ENCODE peak calls at places on chromosomes 1 and 21, in seven cellular contexts. G is activated CD4-positive, alpha-beta memory T cell treated with anti-CD3 and anti-CD28 coated beads for 36 hours; O is mesothelial cell of epicardium; Z is neural crest cell; X is nucleus accumbens; F is lung microvascular endothelial cell; N is HFFc6. J is an unnamed sample.

GRCh38 chr1:198669023-198669698 is 30.3 kb downstream of the PTPRC start:
- DNase-seq in G (peak), O (no peak), Z (no peak), X (no peak), F (peak), N (peak), J (peak)

GRCh38 chr1:170836146-170836545 is 99.2 kb upstream of the MROH9 start:
- DNase-seq in G (no peak), O (no peak), Z (no peak), X (no peak), F (no peak), N (peak), J (no peak)

GRCh38 chr1:202214089-202214843 is 20.7 kb downstream of the LGR6 start:
- DNase-seq in G (no peak), O (no peak), Z (no peak), X (no peak), F (no peak), N (no peak), J (no peak)

GRCh38 chr1:223504741-223505140 is 111.5 kb downstream of the CCDC185 start:
- DNase-seq in G (no peak), O (no peak), Z (no peak), X (peak), F (no peak), N (peak), J (peak)

GRCh38 chr1:2127181-2128145 is 67.1 kb downstream of the FAAP20 start:
- DNase-seq in G (no peak), O (no peak), Z (no peak), X (no peak), F (no peak), N (no peak), J (no peak)

GRCh38 chr1:205602118-205602517 is 29.7 kb downstream of the ELK4 start:
- DNase-seq in G (no peak), O (no peak), Z (no peak), X (no peak), F (peak), N (no peak), J (no peak)

GRCh38 chr21:32020551-32020950 is 147.7 kb downstream of the HUNK start:
- DNase-seq in G (no peak), O (no peak), Z (no peak), X (no peak), F (no peak), N (no peak), J (no peak)

GRCh38 chr1:21779613-21780521 is 3.1 kb downstream of the USP48 start:
- DNase-seq in G (peak), O (no peak), Z (no peak), X (no peak), F (peak), N (no peak), J (no peak)

GRCh38 chr21:35503646-35504045 is 454.5 kb upstream of the RUNX1 start:
- DNase-seq in G (no peak), O (no peak), Z (no peak), X (no peak), F (no peak), N (no peak), J (no peak)

GRCh38 chr1:194241215-194241614 is 1054.8 kb upstream of the B3GALT2 start:
- DNase-seq in G (no peak), O (no peak), Z (no peak), X (no peak), F (no peak), N (no peak), J (no peak)

GRCh38 chr1:63812071-63812700 is 38.4 kb downstream of the ROR1 start:
- DNase-seq in G (no peak), O (no peak), Z (no peak), X (no peak), F (no peak), N (no peak), J (no peak)

GRCh38 chr1:247273013-247273412 is 17.1 kb downstream of the VN1R5 start:
- DNase-seq in G (no peak), O (no peak), Z (no peak), X (no peak), F (no peak), N (no peak), J (peak)

GRCh38 chr1:206864939-206865671 is at the start of gene IL20:
- DNase-seq in G (peak), O (peak), Z (peak), X (no peak), F (peak), N (peak), J (peak)

GRCh38 chr1:235416662-235417049 is 49.4 kb downstream of the TBCE start:
- DNase-seq in G (no peak), O (no peak), Z (no peak), X (no peak), F (no peak), N (peak), J (peak)

GRCh38 chr1:110130113-110130591 is 17.9 kb downstream of the UBL4B start:
- DNase-seq in G (peak), O (no peak), Z (no peak), X (no peak), F (no peak), N (no peak), J (no peak)

GRCh38 chr1:110390096-110390495 is 730 bp downstream of the SLC16A4 start:
- DNase-seq in G (no peak), O (no peak), Z (no peak), X (no peak), F (no peak), N (peak), J (no peak)

GRCh38 chr1:182885591-182885990 is 46.4 kb downstream of the DHX9 start:
- DNase-seq in G (no peak), O (no peak), Z (no peak), X (no peak), F (no peak), N (no peak), J (no peak)

GRCh38 chr1:208688656-208689315 is 444.6 kb upstream of the PLXNA2 start:
- DNase-seq in G (no peak), O (no peak), Z (no peak), X (no peak), F (no peak), N (no peak), J (no peak)

GRCh38 chr1:81304187-81304586 is 496.5 kb upstream of the ADGRL2 start:
- DNase-seq in G (no peak), O (no peak), Z (no peak), X (no peak), F (no peak), N (peak), J (peak)

GRCh38 chr21:25220954-25221353 is 386.3 kb downstream of the MRPL39 start:
- DNase-seq in G (no peak), O (no peak), Z (no peak), X (no peak), F (no peak), N (no peak), J (no peak)

GRCh38 chr1:50661626-50662025 is 238.4 kb upstream of the DMRTA2 start:
- DNase-seq in G (no peak), O (no peak), Z (no peak), X (no peak), F (no peak), N (peak), J (no peak)

GRCh38 chr1:87140831-87141540 is 187.7 kb upstream of the LMO4 start:
- DNase-seq in G (no peak), O (no peak), Z (no peak), X (no peak), F (no peak), N (no peak), J (peak)

GRCh38 chr1:216665381-216665780 is 57.8 kb downstream of the ESRRG start:
- DNase-seq in G (no peak), O (no peak), Z (no peak), X (no peak), F (no peak), N (no peak), J (no peak)

GRCh38 chr1:211698161-211699026 is 23.0 kb upstream of the NEK2 start:
- DNase-seq in G (peak), O (peak), Z (peak), X (no peak), F (peak), N (peak), J (peak)

GRCh38 chr1:84774674-84775548 is 84.7 kb upstream of the SSX2IP start:
- DNase-seq in G (no peak), O (no peak), Z (no peak), X (no peak), F (no peak), N (no peak), J (peak)

GRCh38 chr1:3061981-3062615 is 6.9 kb upstream of the PRDM16 start:
- DNase-seq in G (no peak), O (no peak), Z (no peak), X (no peak), F (no peak), N (no peak), J (no peak)

J was measured in NCI-H226.